ENCODE peak calls at places on chromosomes 11 and 22, in four cellular contexts. One of them, this sample, is unnamed.

GRCh38 chr22:19406281-19406811 is 25.2 kb downstream of the HIRA start:
- DNase-seq in endothelial cell: no peak
- DNase-seq in colonic mucosa: no peak
- DNase-seq in T-helper 1 cell: no peak
- DNase-seq in this sample: no peak

GRCh38 chr11:48109046-48109666 is 107.5 kb upstream of the OR4B1 start:
- DNase-seq in endothelial cell: no peak
- DNase-seq in T-helper 1 cell: no peak
- DNase-seq in colonic mucosa: no peak
- DNase-seq in this sample: peak

GRCh38 chr22:44802071-44802700 is 49.8 kb downstream of the ARHGAP8 start:
- DNase-seq in endothelial cell: no peak
- DNase-seq in colonic mucosa: no peak
- DNase-seq in T-helper 1 cell: no peak
- DNase-seq in this sample: no peak

GRCh38 chr11:35337136-35337918 is 82.0 kb downstream of the SLC1A2 start:
- DNase-seq in endothelial cell: no peak
- DNase-seq in T-helper 1 cell: no peak
- DNase-seq in colonic mucosa: no peak
- DNase-seq in this sample: no peak

GRCh38 chr11:86377972-86378371 is 3.3 kb downstream of the CCDC81 start:
- DNase-seq in colonic mucosa: no peak
- DNase-seq in T-helper 1 cell: no peak
- DNase-seq in endothelial cell: no peak
- DNase-seq in this sample: no peak

GRCh38 chr11:3133456-3134217 is 31.5 kb downstream of the OSBPL5 start:
- DNase-seq in colonic mucosa: no peak
- DNase-seq in endothelial cell: no peak
- DNase-seq in T-helper 1 cell: peak
- DNase-seq in this sample: no peak

GRCh38 chr11:1175461-1176223 is 17.9 kb downstream of the MUC5AC start:
- DNase-seq in T-helper 1 cell: no peak
- DNase-seq in colonic mucosa: no peak
- DNase-seq in endothelial cell: no peak
- DNase-seq in this sample: no peak

GRCh38 chr22:49963647-49964026 is 3.1 kb downstream of the PIM3 start:
- DNase-seq in endothelial cell: no peak
- DNase-seq in colonic mucosa: peak
- DNase-seq in T-helper 1 cell: no peak
- DNase-seq in this sample: peak

GRCh38 chr11:130781906-130782305 is 134.4 kb downstream of the SNX19 start:
- DNase-seq in colonic mucosa: no peak
- DNase-seq in T-helper 1 cell: no peak
- DNase-seq in endothelial cell: no peak
- DNase-seq in this sample: no peak

GRCh38 chr11:14589421-14589820 is 54.2 kb upstream of the PDE3B start:
- DNase-seq in colonic mucosa: no peak
- DNase-seq in T-helper 1 cell: no peak
- DNase-seq in endothelial cell: no peak
- DNase-seq in this sample: no peak

GRCh38 chr11:3808846-3809623 is 675 bp downstream of the PGAP2 start:
- DNase-seq in T-helper 1 cell: peak
- DNase-seq in colonic mucosa: peak
- DNase-seq in endothelial cell: no peak
- DNase-seq in this sample: peak

GRCh38 chr11:45471002-45471665 is 185.0 kb upstream of the SYT13 start:
- DNase-seq in colonic mucosa: no peak
- DNase-seq in T-helper 1 cell: no peak
- DNase-seq in endothelial cell: no peak
- DNase-seq in this sample: no peak

GRCh38 chr22:48488149-48488551 is 1339.5 kb downstream of the BRD1 start:
- DNase-seq in colonic mucosa: no peak
- DNase-seq in T-helper 1 cell: no peak
- DNase-seq in endothelial cell: no peak
- DNase-seq in this sample: peak

GRCh38 chr11:8296872-8297271 is 33.2 kb upstream of the LMO1 start:
- DNase-seq in endothelial cell: no peak
- DNase-seq in T-helper 1 cell: no peak
- DNase-seq in colonic mucosa: no peak
- DNase-seq in this sample: no peak

GRCh38 chr11:76288166-76288978 is 82.1 kb upstream of the WNT11 start:
- DNase-seq in T-helper 1 cell: no peak
- DNase-seq in colonic mucosa: no peak
- DNase-seq in endothelial cell: peak
- DNase-seq in this sample: peak

GRCh38 chr11:64687204-64687603 is 35.8 kb downstream of the NRXN2 start:
- DNase-seq in colonic mucosa: no peak
- DNase-seq in T-helper 1 cell: no peak
- DNase-seq in endothelial cell: no peak
- DNase-seq in this sample: no peak

GRCh38 chr22:45579806-45580702 is 77.4 kb downstream of the FBLN1 start:
- DNase-seq in T-helper 1 cell: no peak
- DNase-seq in colonic mucosa: no peak
- DNase-seq in endothelial cell: no peak
- DNase-seq in this sample: no peak

GRCh38 chr11:11963842-11964773 is 44.3 kb downstream of the DKK3 start:
- DNase-seq in endothelial cell: no peak
- DNase-seq in colonic mucosa: no peak
- DNase-seq in T-helper 1 cell: no peak
- DNase-seq in this sample: no peak

GRCh38 chr11:1138053-1138452 is 19.7 kb upstream of the MUC5AC start:
- DNase-seq in colonic mucosa: no peak
- DNase-seq in endothelial cell: no peak
- DNase-seq in T-helper 1 cell: no peak
- DNase-seq in this sample: no peak

GRCh38 chr11:2398664-2399355 is 1.7 kb upstream of the TSSC4 start:
- DNase-seq in colonic mucosa: no peak
- DNase-seq in endothelial cell: no peak
- DNase-seq in T-helper 1 cell: no peak
- DNase-seq in this sample: no peak

GRCh38 chr11:14644396-14645246 is 1.0 kb downstream of the PDE3B start:
- DNase-seq in T-helper 1 cell: peak
- DNase-seq in endothelial cell: peak
- DNase-seq in colonic mucosa: peak
- DNase-seq in this sample: peak

GRCh38 chr22:25332386-25332785 is 112.9 kb downstream of the CRYBB2 start:
- DNase-seq in endothelial cell: no peak
- DNase-seq in T-helper 1 cell: no peak
- DNase-seq in colonic mucosa: no peak
- DNase-seq in this sample: no peak

GRCh38 chr22:46833228-46833627 is 70.8 kb downstream of the TBC1D22A start:
- DNase-seq in endothelial cell: peak
- DNase-seq in T-helper 1 cell: no peak
- DNase-seq in colonic mucosa: no peak
- DNase-seq in this sample: no peak

GRCh38 chr11:118290923-118291322 is 13.6 kb upstream of the CD3E start:
- DNase-seq in endothelial cell: peak
- DNase-seq in T-helper 1 cell: peak
- DNase-seq in colonic mucosa: peak
- DNase-seq in this sample: no peak

GRCh38 chr22:37552560-37553163 is 7.6 kb upstream of the CDC42EP1 start:
- DNase-seq in endothelial cell: peak
- DNase-seq in T-helper 1 cell: no peak
- DNase-seq in colonic mucosa: peak
- DNase-seq in this sample: no peak

GRCh38 chr11:66157182-66157864 is 87.3 kb downstream of the PACS1 start:
- DNase-seq in colonic mucosa: no peak
- DNase-seq in endothelial cell: no peak
- DNase-seq in T-helper 1 cell: no peak
- DNase-seq in this sample: peak

GRCh38 chr22:49023161-49023878 is 804.4 kb downstream of the BRD1 start:
- DNase-seq in T-helper 1 cell: no peak
- DNase-seq in endothelial cell: no peak
- DNase-seq in colonic mucosa: no peak
- DNase-seq in this sample: no peak

GRCh38 chr11:19116315-19116970 is 525 bp upstream of the ZDHHC13 start:
- DNase-seq in T-helper 1 cell: no peak
- DNase-seq in colonic mucosa: no peak
- DNase-seq in endothelial cell: no peak
- DNase-seq in this sample: no peak

GRCh38 chr22:26949193-26949592 is 291.8 kb downstream of the MIAT start:
- DNase-seq in colonic mucosa: no peak
- DNase-seq in endothelial cell: peak
- DNase-seq in T-helper 1 cell: no peak
- DNase-seq in this sample: no peak

GRCh38 chr11:117818036-117818858 is 6.3 kb downstream of the FXYD2 start:
- DNase-seq in endothelial cell: no peak
- DNase-seq in colonic mucosa: no peak
- DNase-seq in T-helper 1 cell: peak
- DNase-seq in this sample: no peak

GRCh38 chr11:8258289-8258688 is 5.4 kb downstream of the LMO1 start:
- DNase-seq in endothelial cell: no peak
- DNase-seq in T-helper 1 cell: no peak
- DNase-seq in colonic mucosa: no peak
- DNase-seq in this sample: no peak

GRCh38 chr22:25061605-25062377 is 109.3 kb downstream of the KIAA1671 start:
- DNase-seq in endothelial cell: no peak
- DNase-seq in T-helper 1 cell: no peak
- DNase-seq in colonic mucosa: no peak
- DNase-seq in this sample: no peak

GRCh38 chr11:119910650-119911049 is 181.7 kb upstream of the NECTIN1 start:
- DNase-seq in endothelial cell: no peak
- DNase-seq in T-helper 1 cell: no peak
- DNase-seq in colonic mucosa: no peak
- DNase-seq in this sample: no peak

GRCh38 chr11:86990520-86990919 is 35.3 kb upstream of the FZD4 start:
- DNase-seq in T-helper 1 cell: no peak
- DNase-seq in colonic mucosa: no peak
- DNase-seq in endothelial cell: no peak
- DNase-seq in this sample: no peak

GRCh38 chr22:44837481-44837880 is 85.1 kb downstream of the ARHGAP8 start:
- DNase-seq in endothelial cell: no peak
- DNase-seq in colonic mucosa: no peak
- DNase-seq in T-helper 1 cell: no peak
- DNase-seq in this sample: no peak

GRCh38 chr22:31816750-31817149 is 62.9 kb downstream of the DEPDC5 start:
- DNase-seq in T-helper 1 cell: no peak
- DNase-seq in colonic mucosa: no peak
- DNase-seq in endothelial cell: no peak
- DNase-seq in this sample: no peak

GRCh38 chr11:86888164-86888977 is 66.8 kb downstream of the FZD4 start:
- DNase-seq in endothelial cell: no peak
- DNase-seq in T-helper 1 cell: no peak
- DNase-seq in colonic mucosa: no peak
- DNase-seq in this sample: no peak

This sample was measured in MM.1S.